ENCODE peak calls at places on chromosome 13, in six cellular contexts. W, F, N, G, A and M are unnamed samples.

GRCh38 chr13:85255978-85256377 is 543.2 kb downstream of the SLITRK6 start:
- DNase-seq in N (no peak), A (no peak), G (no peak), F (no peak), W (no peak), M (no peak)

GRCh38 chr13:63381078-63381859 is 1965.6 kb upstream of the PCDH20 start:
- DNase-seq in A (no peak), W (no peak), G (no peak), F (no peak), N (no peak), M (no peak)

GRCh38 chr13:111219306-111219705 is 101.1 kb upstream of the TEX29 start:
- DNase-seq in F (peak; percentile 49), G (no peak), N (no peak), W (peak; percentile 41), A (peak; percentile 7), M (no peak)

GRCh38 chr13:24032674-24033073 is 127.8 kb upstream of the SPATA13 start:
- DNase-seq in G (no peak), N (no peak), A (no peak), F (no peak), W (no peak), M (no peak)

GRCh38 chr13:46654956-46655726 is 102.2 kb downstream of the LRCH1 start:
- DNase-seq in A (no peak), G (no peak), F (no peak), N (no peak), W (no peak), M (no peak)

GRCh38 chr13:43270043-43270830 is 246.9 kb downstream of the DNAJC15 start:
- DNase-seq in N (no peak), A (no peak), F (no peak), G (no peak), W (no peak), M (no peak)

GRCh38 chr13:20375871-20376270 is 143.8 kb upstream of the GJB6 start:
- DNase-seq in W (no peak), N (no peak), G (no peak), A (no peak), F (no peak), M (no peak)

GRCh38 chr13:45119469-45119989 is 781 bp upstream of the GTF2F2 start:
- DNase-seq in F (no peak), W (no peak), A (peak; percentile 55), G (no peak), N (no peak), M (no peak)

GRCh38 chr13:101706651-101707050 is 254.2 kb downstream of the ITGBL1 start:
- DNase-seq in A (no peak), W (no peak), F (no peak), N (peak; percentile 30), G (no peak), M (peak; percentile 61)

GRCh38 chr13:75481176-75482069 is 546 bp downstream of the TBC1D4 start:
- DNase-seq in N (no peak), G (peak; percentile 46), W (peak; percentile 22), F (peak; percentile 21), A (peak; percentile 85), M (peak; percentile 53)

GRCh38 chr13:55553736-55554135 is 1587.0 kb upstream of the PRR20A start:
- DNase-seq in F (no peak), N (no peak), A (no peak), G (no peak), W (no peak), M (no peak)

GRCh38 chr13:62357887-62358645 is 942.4 kb upstream of the PCDH20 start:
- DNase-seq in A (peak; percentile 88), N (no peak), G (no peak), F (no peak), W (no peak), M (no peak)

GRCh38 chr13:42039457-42039945 is 8.9 kb upstream of the DGKH start:
- DNase-seq in F (no peak), W (no peak), G (no peak), N (peak; percentile 22), A (peak; percentile 49), M (no peak)

GRCh38 chr13:69970521-69970920 is 137.1 kb upstream of the ATXN8OS start:
- DNase-seq in F (no peak), W (no peak), A (peak; percentile 49), G (no peak), N (no peak), M (no peak)

GRCh38 chr13:24087611-24088235 is 72.8 kb upstream of the SPATA13 start:
- DNase-seq in G (peak; percentile 35), N (no peak), F (peak; percentile 25), W (no peak), A (no peak), M (peak; percentile 58)

GRCh38 chr13:90908792-90909191 is 438.7 kb upstream of the MIR17HG start:
- DNase-seq in G (no peak), F (no peak), N (no peak), W (no peak), A (no peak), M (no peak)

GRCh38 chr13:76723551-76724232 is 162.5 kb downstream of the KCTD12 start:
- DNase-seq in F (peak; percentile 38), G (no peak), N (no peak), A (peak; percentile 67), W (peak; percentile 15), M (no peak)

GRCh38 chr13:49569993-49570689 is 15.2 kb downstream of the RCBTB1 start:
- DNase-seq in G (no peak), F (no peak), A (no peak), W (no peak), N (no peak), M (no peak)

GRCh38 chr13:47420568-47420967 is 523.7 kb upstream of the HTR2A start:
- DNase-seq in F (no peak), N (no peak), G (no peak), W (no peak), A (peak; percentile 62), M (no peak)

GRCh38 chr13:96707146-96707545 is 287.1 kb downstream of the OXGR1 start:
- DNase-seq in W (no peak), G (no peak), A (no peak), N (no peak), F (no peak), M (no peak)

GRCh38 chr13:37319041-37319443 is 213.6 kb upstream of the CSNK1A1L start:
- DNase-seq in G (no peak), W (no peak), A (no peak), F (no peak), N (no peak), M (no peak)

GRCh38 chr13:113852536-113853517 is 11.0 kb downstream of the GAS6 start:
- DNase-seq in W (no peak), G (no peak), N (peak; percentile 12), F (no peak), A (peak; percentile 39), M (no peak)

GRCh38 chr13:114152285-114152645 is 19.8 kb upstream of the RASA3 start:
- DNase-seq in F (no peak), G (no peak), W (no peak), N (no peak), A (no peak), M (no peak)

GRCh38 chr13:112947796-112948195 is 21.2 kb upstream of the MCF2L start:
- DNase-seq in W (no peak), G (no peak), A (peak; percentile 24), F (no peak), N (no peak), M (no peak)

GRCh38 chr13:23445794-23446193 is 12.3 kb upstream of the SACS start:
- DNase-seq in F (no peak), W (no peak), N (no peak), A (no peak), G (no peak), M (no peak)

DNA sequence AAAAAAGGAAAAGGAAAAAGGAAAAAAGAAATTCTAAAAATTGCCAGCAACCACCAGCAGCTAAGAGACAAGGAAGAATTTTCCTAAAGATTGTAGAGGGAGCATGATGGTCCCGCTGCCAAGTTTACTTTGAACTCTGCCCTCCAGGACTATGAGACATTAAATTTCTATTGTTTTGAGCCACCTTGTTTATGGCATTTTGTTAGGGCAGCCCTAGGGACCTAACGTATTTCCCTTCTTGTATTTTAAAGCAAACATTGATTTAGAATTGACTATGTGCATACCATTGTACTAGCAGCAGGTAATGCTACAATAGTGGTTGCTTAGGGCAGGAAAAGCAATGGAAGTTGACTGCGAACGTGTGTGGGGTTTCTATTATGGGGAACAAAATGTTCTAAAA is 1414.2 kb downstream of the EFNB2 start:
- DNase-seq in A (no peak), F (no peak), G (no peak), N (no peak), W (no peak), M (no peak)
- H3K4me3 ChIP-seq in A (no peak overlapping the region), F (no peak overlapping the region), G (no peak overlapping the region), N (no peak overlapping the region), W (no peak overlapping the region), M (no peak overlapping the region)

GRCh38 chr13:79409828-79410227 is 3.8 kb upstream of the RBM26 start:
- DNase-seq in F (no peak), N (no peak), G (no peak), W (no peak), A (no peak), M (no peak)
- H3K36me3 ChIP-seq in F (no peaks in the 10 kb centered on the region), N (no peaks in the 10 kb centered on the region), G (no peaks in the 10 kb centered on the region), W (peaks cover 10% of the 10 kb centered on the region), A (no peaks in the 10 kb centered on the region), M (no peaks in the 10 kb centered on the region)

DNA sequence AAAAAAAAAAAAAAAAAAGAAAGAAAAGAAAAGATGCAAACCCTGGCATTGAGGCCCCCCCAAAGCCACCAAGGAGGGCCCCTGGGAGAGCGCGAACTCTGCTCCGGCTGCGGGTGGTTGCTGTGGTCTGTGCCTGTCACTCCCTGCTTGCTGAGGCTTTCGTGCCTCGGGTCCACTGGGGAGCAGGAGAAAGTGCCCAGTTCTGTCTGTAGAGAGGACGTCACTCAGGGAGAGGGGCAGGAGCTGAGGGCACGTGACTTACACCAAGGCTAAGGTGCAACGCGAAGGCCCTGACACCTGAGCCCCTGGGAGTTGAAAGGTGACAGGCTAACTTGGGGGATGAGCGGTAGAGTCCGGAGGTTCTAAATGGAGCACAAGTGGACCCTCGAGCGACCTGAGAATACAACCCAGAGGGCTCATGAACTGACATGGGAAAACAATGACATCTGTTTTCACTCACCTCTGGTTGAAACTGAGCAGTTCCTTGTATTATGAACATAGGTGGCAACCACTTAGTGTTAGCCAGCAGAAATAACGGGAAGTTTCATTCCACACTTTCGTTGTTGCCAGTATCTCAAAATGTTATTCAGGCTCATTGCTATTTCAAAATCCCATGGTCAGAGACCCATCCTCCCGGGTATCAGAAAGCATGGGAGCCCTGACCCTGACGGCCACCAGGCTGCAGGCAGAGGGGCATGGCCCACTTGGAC is 69.2 kb upstream of the TM9SF2 start:
- DNase-seq in N (no peak), A (peak; percentile 55), W (no peak), F (no peak), G (no peak), M (no peak)
- H3K4me3 ChIP-seq in N (peak overlapping the region; percentile 57), A (no peak overlapping the region), W (peak overlapping the region; percentile 51), F (peak overlapping the region; percentile 35), G (peak overlapping the region; percentile 40), M (no peak overlapping the region)

DNA sequence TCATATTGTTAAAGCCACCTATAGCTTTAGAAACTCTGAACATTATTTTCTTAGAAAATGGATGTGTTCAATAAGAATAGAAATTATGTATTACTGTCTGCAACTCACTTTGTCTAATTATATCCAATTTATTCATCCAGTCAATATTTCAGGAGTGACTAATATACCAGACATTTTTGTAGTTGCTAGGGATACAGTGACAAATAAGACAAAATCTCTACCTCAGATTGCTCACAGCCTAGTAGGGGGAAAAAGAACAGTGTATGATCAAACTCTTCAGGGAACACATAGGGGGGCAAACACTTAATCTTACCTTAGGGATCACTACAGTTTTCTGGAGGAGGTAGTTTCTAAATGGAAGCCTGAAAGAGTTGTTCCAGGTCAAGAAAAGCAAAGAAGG is 8.6 kb downstream of the BRCA2 start:
- DNase-seq in F (no peak), N (no peak), G (no peak), A (no peak), W (no peak), M (no peak)
- H3K36me3 ChIP-seq in F (no peaks in the 10 kb centered on the region), N (no peaks in the 10 kb centered on the region), G (no peaks in the 10 kb centered on the region), A (peaks cover 50% of the 10 kb centered on the region), W (no peaks in the 10 kb centered on the region), M (no peaks in the 10 kb centered on the region)